ENCODE peak calls at places on chromosomes 5 and 9, in ten cellular contexts. H is sigmoid colon; U is brain pericyte; V is epithelial cell of prostate; E is fibroblast of mammary gland; T is ovary; F is activated T-cell treated with anti-CD3 and anti-CD28 coated beads, Interleukin-2, amount 50 U/mL, for 72 hours; N is AML-193; A is CD8-positive, alpha-beta T cell; K is NAMALWA. O is an unnamed sample.

GRCh38 chr9:134637696-134638502 is 3.7 kb upstream of the COL5A1 start:
- DNase-seq in H (peak), U (no peak), V (no peak), E (no peak), T (no peak), F (no peak), N (no peak), A (no peak), K (no peak), O (no peak)

GRCh38 chr9:127128341-127129072 is 6.1 kb upstream of the ANGPTL2 start:
- DNase-seq in H (peak), U (no peak), V (peak), E (peak), T (peak), F (no peak), N (no peak), A (no peak), K (no peak), O (no peak)

GRCh38 chr5:136030956-136031611 is 2.3 kb downstream of the TGFBI start:
- DNase-seq in H (peak), U (no peak), V (no peak), E (no peak), T (no peak), F (no peak), N (no peak), A (no peak), K (no peak), O (no peak)

GRCh38 chr5:143577554-143577953 is 174.1 kb upstream of the NR3C1 start:
- DNase-seq in H (no peak), U (no peak), V (no peak), E (no peak), T (no peak), F (no peak), N (no peak), A (no peak), K (no peak), O (no peak)

GRCh38 chr5:133241179-133241728 is 189.4 kb downstream of the HSPA4 start:
- DNase-seq in H (no peak), U (no peak), V (no peak), E (no peak), T (no peak), F (no peak), N (peak), A (no peak), K (no peak), O (no peak)

GRCh38 chr9:137785704-137786161 is 91.8 kb upstream of the CACNA1B start:
- DNase-seq in H (peak), U (peak), V (no peak), E (no peak), T (no peak), F (no peak), N (no peak), A (no peak), K (no peak), O (no peak)

GRCh38 chr9:70020217-70020616 is 23.4 kb upstream of the MAMDC2 start:
- DNase-seq in H (no peak), U (no peak), V (no peak), E (no peak), T (no peak), F (no peak), N (no peak), A (no peak), K (no peak), O (no peak)

GRCh38 chr5:117880932-117881331 is 1107.4 kb downstream of the DTWD2 start:
- DNase-seq in H (no peak), U (no peak), V (no peak), E (no peak), T (no peak), F (no peak), N (no peak), A (no peak), K (no peak), O (no peak)

GRCh38 chr9:136107155-136107952 is 11.3 kb downstream of the TMEM250 start:
- DNase-seq in H (no peak), U (no peak), V (no peak), E (no peak), T (no peak), F (peak), N (no peak), A (peak), K (no peak), O (peak)

GRCh38 chr5:100772011-100772410 is 131.1 kb downstream of the ST8SIA4 start:
- DNase-seq in H (no peak), U (no peak), V (no peak), E (no peak), T (no peak), F (no peak), N (no peak), A (no peak), K (no peak), O (no peak)

GRCh38 chr9:3736186-3736585 is 210.4 kb upstream of the RFX3 start:
- DNase-seq in H (no peak), U (no peak), V (no peak), E (no peak), T (no peak), F (no peak), N (peak), A (no peak), K (no peak), O (no peak)

GRCh38 chr9:129685933-129686259 is 20.4 kb downstream of the PRRX2 start:
- DNase-seq in H (no peak), U (no peak), V (no peak), E (no peak), T (no peak), F (no peak), N (no peak), A (no peak), K (no peak), O (no peak)

GRCh38 chr9:694499-695154 is 146.9 kb upstream of the DMRT1 start:
- DNase-seq in H (no peak), U (no peak), V (peak), E (peak), T (no peak), F (no peak), N (no peak), A (no peak), K (no peak), O (no peak)

GRCh38 chr5:146515473-146516150 is 378 bp downstream of the GPR151 start:
- DNase-seq in H (no peak), U (no peak), V (no peak), E (no peak), T (no peak), F (no peak), N (no peak), A (no peak), K (no peak), O (no peak)